ENCODE peak calls at places on chromosomes 6 and 20, in seven cellular contexts. A is A549, J is tibial nerve, S is nephron progenitor cell, I is WTC11, N is fibroblast of mammary gland, F is AG09319. T is an unnamed sample.

GRCh38 chr6:3139090-3139903 is 18.0 kb downstream of the TUBB2A start:
- DNase-seq in S (no peak), N (peak; percentile 85), J (peak; percentile 45), F (no peak), I (no peak), A (peak; percentile 36), T (no peak)

GRCh38 chr6:121482004-121482693 is 46.7 kb downstream of the GJA1 start:
- DNase-seq in F (no peak), I (no peak), S (no peak), J (no peak), A (peak; percentile 75), N (peak; percentile 67), T (no peak)

GRCh38 chr6:39295538-39295937 is 18.7 kb downstream of the KCNK17 start:
- DNase-seq in I (no peak), S (no peak), F (no peak), A (no peak), J (peak; percentile 65), N (no peak), T (no peak)

GRCh38 chr20:24465730-24466129 is 3.7 kb upstream of the SYNDIG1 start:
- DNase-seq in A (no peak), J (no peak), N (peak; percentile 28), S (no peak), I (no peak), F (no peak), T (no peak)

GRCh38 chr6:3318821-3319540 is 60.2 kb downstream of the PSMG4 start:
- DNase-seq in I (no peak), F (no peak), J (no peak), A (no peak), S (no peak), N (no peak), T (no peak)

GRCh38 chr6:87283461-87283860 is 38.9 kb upstream of the SMIM8 start:
- DNase-seq in S (no peak), A (no peak), N (no peak), F (no peak), J (no peak), I (no peak), T (no peak)

GRCh38 chr6:5726976-5727718 is 279.6 kb downstream of the NRN1 start:
- DNase-seq in N (no peak), S (no peak), I (no peak), A (no peak), J (no peak), F (no peak), T (no peak)

GRCh38 chr6:16249971-16250370 is 11.6 kb downstream of the GMPR start:
- DNase-seq in F (no peak), A (no peak), J (no peak), S (no peak), N (no peak), I (no peak), T (no peak)

GRCh38 chr6:1311400-1312192 is at the start of gene FOXQ1:
- DNase-seq in N (no peak), J (no peak), F (no peak), A (peak; percentile 66), S (peak; percentile 69), I (peak; percentile 70), T (peak; percentile 60)

GRCh38 chr20:43507150-43508080 is at the start of gene L3MBTL1:
- DNase-seq in J (no peak), F (no peak), N (peak; percentile 23), I (peak; percentile 72), A (peak; percentile 72), S (peak; percentile 82), T (peak; percentile 73)

GRCh38 chr6:35140991-35141720 is at the start of gene TCP11:
- DNase-seq in S (no peak), N (no peak), F (no peak), I (peak; percentile 68), J (no peak), A (no peak), T (peak; percentile 31)

GRCh38 chr6:90351696-90352095 is 55.1 kb upstream of the BACH2 start:
- DNase-seq in F (no peak), S (no peak), J (no peak), N (peak; percentile 80), A (no peak), I (no peak), T (no peak)

GRCh38 chr6:116111552-116112528 is 11.2 kb downstream of the NT5DC1 start:
- DNase-seq in I (peak; percentile 66), J (no peak), A (peak; percentile 49), S (peak; percentile 34), N (peak; percentile 61), F (no peak), T (peak; percentile 55)
- TF ChIP-seq CTCF in I (peak; percentile 41), J (no peak), A (peak; percentile 57), S (peak; percentile 57), N (peak; percentile 81), F (peak; percentile 56), T (peak; percentile 46)

GRCh38 chr6:111478749-111479148 is 4.3 kb downstream of the REV3L start:
- DNase-seq in A (peak; percentile 60), N (peak; percentile 73), S (no peak), J (no peak), I (no peak), F (no peak), T (no peak)
- TF ChIP-seq CTCF in A (peak; percentile 49), N (peak; percentile 47), S (no peak), J (peak; percentile 26), I (no peak), F (peak; percentile 39), T (no peak)

DNA sequence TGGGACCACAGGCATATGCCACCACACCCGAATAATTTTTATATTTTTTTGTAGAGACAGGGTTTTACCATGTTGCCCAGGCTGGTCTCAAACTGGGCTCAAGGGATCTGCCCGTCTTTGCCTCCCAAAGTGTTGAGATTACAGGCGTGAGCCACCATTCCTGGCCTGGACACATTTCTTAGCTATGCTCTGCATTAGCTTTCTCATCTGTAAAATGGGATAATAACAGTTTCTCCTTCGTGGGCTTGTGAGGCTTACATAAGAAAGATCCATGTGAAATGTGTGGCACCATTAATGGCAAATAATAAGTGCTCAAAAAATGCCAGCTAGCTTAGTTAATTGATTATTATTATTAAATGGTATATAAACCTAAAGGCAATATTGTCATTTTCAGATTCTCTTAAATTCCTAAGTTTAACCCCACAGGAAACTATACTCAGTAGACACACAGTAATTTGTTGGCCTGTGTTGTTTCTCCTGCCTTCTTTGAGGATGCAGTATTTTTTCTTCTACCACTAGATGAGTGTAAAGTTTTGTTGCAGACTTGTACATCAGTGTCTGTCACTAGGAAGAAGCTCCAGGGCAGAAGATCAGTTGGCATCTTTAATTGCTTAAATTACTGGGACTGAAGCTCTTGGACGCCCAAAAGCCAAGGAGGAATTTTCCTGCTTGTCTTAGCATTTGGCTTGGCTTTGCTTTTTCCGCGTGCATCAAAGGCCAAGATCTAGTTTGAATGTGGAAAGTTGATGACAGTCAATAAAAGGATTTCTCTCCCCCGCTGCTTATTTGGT is 162.3 kb upstream of the ZNF217 start:
- DNase-seq in J (no peak), S (no peak), I (no peak), A (peak; percentile 39), N (no peak), F (no peak), T (no peak)
- TF ChIP-seq CTCF in J (no peak), S (no peak), I (no peak), A (peak; percentile 6), N (no peak), F (no peak), T (no peak)

GRCh38 chr6:157898169-157898568 is 75.1 kb downstream of the SNX9 start:
- DNase-seq in S (no peak), J (no peak), F (no peak), A (no peak), N (no peak), I (no peak), T (no peak)
- TF ChIP-seq CTCF in S (no peak), J (no peak), F (no peak), A (no peak), N (peak; percentile 10), I (no peak), T (no peak)

GRCh38 chr6:105094133-105094640 is 85.6 kb downstream of the POPDC3 start:
- DNase-seq in F (no peak), N (no peak), I (no peak), S (no peak), J (no peak), A (no peak), T (no peak)
- TF ChIP-seq CTCF in F (no peak), N (no peak), I (no peak), S (no peak), J (no peak), A (no peak), T (no peak)

GRCh38 chr6:34027445-34027936 is 118.4 kb downstream of the GRM4 start:
- DNase-seq in A (peak; percentile 24), I (peak; percentile 85), N (peak; percentile 11), S (peak; percentile 82), J (no peak), F (no peak), T (peak; percentile 80)
- TF ChIP-seq CTCF in A (peak; percentile 63), I (peak; percentile 86), N (peak; percentile 63), S (peak; percentile 81), J (peak; percentile 75), F (peak; percentile 80), T (peak; percentile 91)

GRCh38 chr6:45421700-45422540 is 44.2 kb upstream of the SUPT3H start:
- DNase-seq in J (peak; percentile 58), I (peak; percentile 45), S (peak; percentile 69), A (peak; percentile 42), N (peak; percentile 89), F (peak; percentile 53), T (peak; percentile 58)
- TF ChIP-seq CTCF in J (peak; percentile 54), I (no peak), S (no peak), A (peak; percentile 29), N (no peak), F (peak; percentile 58), T (no peak)

DNA sequence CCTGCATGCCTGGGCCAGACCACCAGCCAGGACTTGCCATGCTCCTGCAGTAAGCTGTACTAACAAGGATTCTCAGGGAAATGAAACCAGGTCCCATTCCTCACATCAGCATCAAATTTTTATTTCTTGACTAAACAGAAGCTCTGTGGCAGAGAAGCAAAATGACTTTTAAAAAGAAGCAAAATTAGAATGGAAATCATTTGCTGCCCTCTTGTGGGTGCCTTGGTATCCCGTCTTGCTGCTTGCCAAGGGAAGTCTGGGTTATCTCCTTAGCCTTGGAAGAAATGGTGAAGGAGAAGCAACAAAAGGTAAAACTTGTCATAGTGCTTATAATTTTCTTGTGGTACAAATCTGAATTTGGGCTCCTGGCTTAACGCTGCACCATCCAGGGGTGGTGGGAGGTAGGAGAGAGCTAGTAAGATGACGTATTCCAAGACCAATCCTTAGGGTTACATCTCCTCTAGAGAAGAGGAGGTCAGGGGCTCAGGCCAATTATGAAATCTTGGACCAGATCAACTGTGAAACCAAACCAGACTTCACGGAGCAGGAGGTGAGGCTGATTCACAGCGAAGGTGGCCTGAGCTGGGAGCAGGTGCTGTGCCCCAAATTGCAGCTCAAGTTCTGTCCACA is 107.5 kb downstream of the FAXC start:
- DNase-seq in J (no peak), S (peak; percentile 23), N (peak; percentile 33), I (peak; percentile 37), F (no peak), A (peak; percentile 40), T (peak; percentile 36)
- TF ChIP-seq CTCF in J (no peak), S (peak; percentile 52), N (peak; percentile 45), I (peak; percentile 38), F (peak; percentile 9), A (peak; percentile 44), T (peak; percentile 53)

T was measured in glutamatergic neuron.